ENCODE peak calls at places on chromosomes 6 and 20, in seven cellular contexts. C, H, T, Y, U, X and N are unnamed samples. For H3K9me3, the result is how much of the 10 kb centered on the place peaks cover.

GRCh38 chr6:163789199-163789810 is 374.8 kb downstream of the QKI start:
- DNase-seq in C (no peak), H (no peak), T (no peak), Y (no peak), U (no peak), X (no peak), N (no peak)

GRCh38 chr6:44537306-44538049 is 150.0 kb downstream of the CDC5L start:
- DNase-seq in C (no peak), H (no peak), T (no peak), Y (no peak), U (no peak), X (no peak), N (no peak)

GRCh38 chr20:2261105-2261504 is 34.7 kb upstream of the TGM3 start:
- DNase-seq in C (no peak), H (no peak), T (no peak), Y (no peak), U (no peak), X (no peak), N (no peak)

GRCh38 chr6:3414704-3415453 is 42.0 kb downstream of the SLC22A23 start:
- DNase-seq in C (peak), H (no peak), T (no peak), Y (peak), U (no peak), X (no peak), N (no peak)

GRCh38 chr20:49132995-49133451 is 55.1 kb downstream of the STAU1 start:
- DNase-seq in C (peak), H (peak), T (no peak), Y (no peak), U (peak), X (peak), N (no peak)

GRCh38 chr6:30894381-30894780 is 10.1 kb downstream of the DDR1 start:
- DNase-seq in C (no peak), H (no peak), T (no peak), Y (no peak), U (no peak), X (no peak), N (no peak)

GRCh38 chr6:134171517-134171916 is 119.1 kb upstream of the SLC2A12 start:
- DNase-seq in C (peak), H (no peak), T (no peak), Y (no peak), U (no peak), X (no peak), N (no peak)

GRCh38 chr6:63899550-63899949 is 263.9 kb downstream of the PHF3 start:
- DNase-seq in C (peak), H (no peak), T (no peak), Y (peak), U (no peak), X (no peak), N (no peak)

GRCh38 chr6:84220809-84221409 is 6.5 kb downstream of the CEP162 start:
- DNase-seq in C (peak), H (no peak), T (no peak), Y (no peak), U (no peak), X (peak), N (no peak)

GRCh38 chr6:159360306-159360705 is 191.1 kb downstream of the FNDC1 start:
- DNase-seq in C (no peak), H (no peak), T (no peak), Y (no peak), U (no peak), X (no peak), N (no peak)
- H3K9me3 ChIP-seq in C (under half), H (under half), T (under half), Y (under half), U (under half), X (under half), N (under half)

GRCh38 chr6:135212020-135212806 is 31.1 kb downstream of the MYB start:
- DNase-seq in C (peak), H (no peak), T (no peak), Y (peak), U (no peak), X (no peak), N (no peak)
- TF ChIP-seq POLR2A in C (no peak), H (no peak), T (no peak), Y (no peak), U (no peak), X (no peak), N (no peak)

DNA sequence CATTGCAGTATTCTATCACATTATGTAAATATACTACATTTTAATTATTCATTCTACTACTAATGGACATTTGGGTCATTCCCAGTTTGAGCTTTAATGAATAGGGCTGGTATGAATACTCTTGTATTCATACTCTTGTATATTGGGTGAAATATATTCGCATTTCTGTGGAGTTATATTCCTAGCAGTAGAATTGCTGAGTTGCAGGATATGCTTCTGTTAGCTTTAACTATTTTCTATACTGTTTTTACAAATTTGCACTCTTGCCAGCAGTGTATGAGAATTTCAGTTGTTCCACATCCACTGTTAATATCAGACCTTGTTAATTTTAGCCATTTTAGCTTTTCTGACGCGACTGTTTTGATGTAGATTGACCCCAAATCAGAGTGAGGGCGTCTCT is 944.3 kb downstream of the KIF16B start:
- DNase-seq in C (no peak), H (no peak), T (no peak), Y (no peak), U (no peak), X (no peak), N (no peak)
- H3K9me3 ChIP-seq in C (under half), H (under half), T (under half), Y (under half), U (under half), X (under half), N (under half)

GRCh38 chr6:145034664-145035063 is 700.7 kb downstream of the EPM2A start:
- DNase-seq in C (peak), H (no peak), T (no peak), Y (no peak), U (no peak), X (no peak), N (no peak)
- TF ChIP-seq POLR2A in C (no peak), H (no peak), T (no peak), Y (no peak), U (no peak), X (no peak), N (no peak)

GRCh38 chr6:107400748-107401147 is 58.6 kb downstream of the PDSS2 start:
- DNase-seq in C (no peak), H (no peak), T (no peak), Y (no peak), U (no peak), X (no peak), N (no peak)
- H3K9me3 ChIP-seq in C (under half), H (under half), T (under half), Y (under half), U (under half), X (under half), N (under half)